ENCODE peak calls at places on chromosomes 11 and 22, in four cellular contexts. F is T47D; C is Right ventricle myocardium superior; D is naive thymus-derived CD8-positive, alpha-beta T cell. W is an unnamed sample.

GRCh38 chr11:131375421-131375820 is 5.0 kb downstream of the NTM start:
- DNase-seq in F (no peak), C (no peak), D (no peak), W (no peak)

GRCh38 chr22:27512283-27512761 is 289.2 kb downstream of the MN1 start:
- DNase-seq in F (no peak), C (peak), D (no peak), W (no peak)

GRCh38 chr11:19577391-19577831 is 135.2 kb upstream of the NAV2 start:
- DNase-seq in F (no peak), C (peak), D (no peak), W (no peak)

GRCh38 chr11:131924001-131924400 is 553.6 kb downstream of the NTM start:
- DNase-seq in F (no peak), C (no peak), D (no peak), W (no peak)

GRCh38 chr11:6640985-6641701 is 14.5 kb downstream of the DCHS1 start:
- DNase-seq in F (no peak), C (no peak), D (no peak), W (no peak)

GRCh38 chr11:111870522-111870886 is 877 bp downstream of the ALG9 start:
- DNase-seq in F (no peak), C (no peak), D (no peak), W (no peak)

GRCh38 chr11:15769203-15769602 is 587.1 kb downstream of the SOX6 start:
- DNase-seq in F (no peak), C (no peak), D (no peak), W (no peak)

GRCh38 chr22:30582788-30583575 is 8.5 kb upstream of the GAL3ST1 start:
- DNase-seq in F (no peak), C (no peak), D (no peak), W (no peak)

GRCh38 chr11:124801014-124801413 is 808 bp upstream of the MSANTD2 start:
- DNase-seq in F (no peak), C (no peak), D (no peak), W (no peak)

GRCh38 chr22:31091106-31091975 is 10.2 kb downstream of the SMTN start:
- DNase-seq in F (peak), C (no peak), D (no peak), W (no peak)

GRCh38 chr11:101255036-101255435 is 125.4 kb upstream of the PGR start:
- DNase-seq in F (no peak), C (no peak), D (no peak), W (no peak)

GRCh38 chr22:27416553-27417427 is 384.8 kb downstream of the MN1 start:
- DNase-seq in F (no peak), C (no peak), D (no peak), W (no peak)

GRCh38 chr11:13962562-13963168 is at the start of gene SPON1:
- DNase-seq in F (no peak), C (peak), D (peak), W (peak)

GRCh38 chr11:36743039-36743438 is 145.0 kb upstream of the RAG2 start:
- DNase-seq in F (no peak), C (no peak), D (no peak), W (no peak)

GRCh38 chr11:48193876-48194275 is 22.7 kb upstream of the OR4B1 start:
- DNase-seq in F (no peak), C (no peak), D (no peak), W (no peak)

GRCh38 chr22:48804811-48805301 is 1022.8 kb downstream of the BRD1 start:
- DNase-seq in F (no peak), C (no peak), D (no peak), W (no peak)

GRCh38 chr22:20013382-20013871 is 3.2 kb downstream of the ARVCF start:
- DNase-seq in F (no peak), C (peak), D (peak), W (peak)

GRCh38 chr11:69828276-69828970 is 9.2 kb upstream of the FGF3 start:
- DNase-seq in F (no peak), C (no peak), D (no peak), W (peak)

GRCh38 chr11:130146797-130147196 is 12.8 kb upstream of the ST14 start:
- DNase-seq in F (no peak), C (peak), D (no peak), W (no peak)

GRCh38 chr11:121722431-121723256 is 269.9 kb upstream of the SORL1-AS1 start:
- DNase-seq in F (no peak), C (peak), D (no peak), W (no peak)

GRCh38 chr22:32324505-32325415 is 32.9 kb upstream of the RFPL3 start:
- DNase-seq in F (no peak), C (no peak), D (peak), W (no peak)

GRCh38 chr11:8914661-8915018 is 3.7 kb downstream of the AKIP1 start:
- DNase-seq in F (no peak), C (no peak), D (no peak), W (no peak)

GRCh38 chr22:50516068-50516467 is 8.0 kb downstream of the NCAPH2 start:
- DNase-seq in F (peak), C (no peak), D (no peak), W (no peak)

GRCh38 chr22:50148991-50149721 is 21.4 kb upstream of the PANX2 start:
- DNase-seq in F (peak), C (peak), D (peak), W (peak)

GRCh38 chr11:2090172-2091111 is 48.7 kb downstream of the IGF2 start:
- DNase-seq in F (no peak), C (no peak), D (peak), W (no peak)